ENCODE peak calls at places on chromosome 2, in nine cellular contexts. One of them, this sample, is unnamed.
A peak's percentile ranks its signal among the peaks of the same experiment; 100 is the strongest.

GRCh38 chr2:28403388-28403956 is 10.8 kb downstream of the FOSL2 start:
- DNase-seq in RWPE1: no peak
- DNase-seq in activated naive CD4-positive, alpha-beta T cell treated with anti-CD3 and anti-CD28 coated beads for 36 hours: no peak
- DNase-seq in A549: no peak
- DNase-seq in EH: peak; percentile 23
- DNase-seq in NB4: no peak
- DNase-seq in AML-193: no peak
- DNase-seq in AG10803: no peak
- DNase-seq in activated CD4-positive, alpha-beta T cell treated with anti-CD3 and anti-CD28 coated beads for 1 hour: no peak
- DNase-seq in this sample: no peak

GRCh38 chr2:159035790-159036411 is 67.5 kb downstream of the TANC1 start:
- DNase-seq in RWPE1: peak; percentile 48
- DNase-seq in activated naive CD4-positive, alpha-beta T cell treated with anti-CD3 and anti-CD28 coated beads for 36 hours: peak; percentile 47
- DNase-seq in A549: peak; percentile 64
- DNase-seq in EH: peak; percentile 53
- DNase-seq in NB4: peak; percentile 33
- DNase-seq in AML-193: peak; percentile 3
- DNase-seq in AG10803: peak; percentile 42
- DNase-seq in activated CD4-positive, alpha-beta T cell treated with anti-CD3 and anti-CD28 coated beads for 1 hour: no peak
- DNase-seq in this sample: peak; percentile 71

GRCh38 chr2:172480301-172481218 is 53.2 kb downstream of the ITGA6 start:
- DNase-seq in RWPE1: no peak
- DNase-seq in activated naive CD4-positive, alpha-beta T cell treated with anti-CD3 and anti-CD28 coated beads for 36 hours: no peak
- DNase-seq in A549: no peak
- DNase-seq in EH: peak; percentile 78
- DNase-seq in NB4: peak; percentile 73
- DNase-seq in AML-193: no peak
- DNase-seq in AG10803: peak; percentile 17
- DNase-seq in activated CD4-positive, alpha-beta T cell treated with anti-CD3 and anti-CD28 coated beads for 1 hour: no peak
- DNase-seq in this sample: no peak

GRCh38 chr2:179715196-179715595 is 146.2 kb downstream of the ZNF385B start:
- DNase-seq in RWPE1: no peak
- DNase-seq in activated naive CD4-positive, alpha-beta T cell treated with anti-CD3 and anti-CD28 coated beads for 36 hours: no peak
- DNase-seq in A549: no peak
- DNase-seq in EH: no peak
- DNase-seq in NB4: no peak
- DNase-seq in AML-193: no peak
- DNase-seq in AG10803: no peak
- DNase-seq in activated CD4-positive, alpha-beta T cell treated with anti-CD3 and anti-CD28 coated beads for 1 hour: no peak
- DNase-seq in this sample: no peak

GRCh38 chr2:30765876-30766470 is 41.3 kb downstream of the CAPN13 start:
- DNase-seq in RWPE1: no peak
- DNase-seq in activated naive CD4-positive, alpha-beta T cell treated with anti-CD3 and anti-CD28 coated beads for 36 hours: peak; percentile 10
- DNase-seq in A549: no peak
- DNase-seq in EH: no peak
- DNase-seq in NB4: no peak
- DNase-seq in AML-193: no peak
- DNase-seq in AG10803: no peak
- DNase-seq in activated CD4-positive, alpha-beta T cell treated with anti-CD3 and anti-CD28 coated beads for 1 hour: no peak
- DNase-seq in this sample: no peak

GRCh38 chr2:84924173-84925106 is 19.0 kb downstream of the TMSB10 start:
- DNase-seq in RWPE1: peak; percentile 45
- DNase-seq in activated naive CD4-positive, alpha-beta T cell treated with anti-CD3 and anti-CD28 coated beads for 36 hours: peak; percentile 90
- DNase-seq in A549: peak; percentile 97
- DNase-seq in EH: peak; percentile 46
- DNase-seq in NB4: peak; percentile 57
- DNase-seq in AML-193: no peak
- DNase-seq in AG10803: peak; percentile 78
- DNase-seq in activated CD4-positive, alpha-beta T cell treated with anti-CD3 and anti-CD28 coated beads for 1 hour: no peak
- DNase-seq in this sample: no peak

GRCh38 chr2:65436169-65436824 is 3.9 kb upstream of the SPRED2 start:
- DNase-seq in RWPE1: peak; percentile 89
- DNase-seq in activated naive CD4-positive, alpha-beta T cell treated with anti-CD3 and anti-CD28 coated beads for 36 hours: peak; percentile 52
- DNase-seq in A549: peak; percentile 84
- DNase-seq in EH: peak; percentile 96
- DNase-seq in NB4: peak; percentile 95
- DNase-seq in AML-193: peak; percentile 90
- DNase-seq in AG10803: peak; percentile 98
- DNase-seq in activated CD4-positive, alpha-beta T cell treated with anti-CD3 and anti-CD28 coated beads for 1 hour: peak; percentile 11
- DNase-seq in this sample: no peak

GRCh38 chr2:209864716-209865295 is 93.2 kb downstream of the UNC80 start:
- DNase-seq in RWPE1: no peak
- DNase-seq in activated naive CD4-positive, alpha-beta T cell treated with anti-CD3 and anti-CD28 coated beads for 36 hours: no peak
- DNase-seq in A549: no peak
- DNase-seq in EH: no peak
- DNase-seq in NB4: no peak
- DNase-seq in AML-193: no peak
- DNase-seq in AG10803: no peak
- DNase-seq in activated CD4-positive, alpha-beta T cell treated with anti-CD3 and anti-CD28 coated beads for 1 hour: no peak
- DNase-seq in this sample: no peak

GRCh38 chr2:231159306-231159705 is 34.5 kb upstream of the HTR2B start:
- DNase-seq in RWPE1: no peak
- DNase-seq in activated naive CD4-positive, alpha-beta T cell treated with anti-CD3 and anti-CD28 coated beads for 36 hours: no peak
- DNase-seq in A549: no peak
- DNase-seq in EH: peak; percentile 48
- DNase-seq in NB4: no peak
- DNase-seq in AML-193: no peak
- DNase-seq in AG10803: no peak
- DNase-seq in activated CD4-positive, alpha-beta T cell treated with anti-CD3 and anti-CD28 coated beads for 1 hour: no peak
- DNase-seq in this sample: no peak

GRCh38 chr2:103788346-103788745 is 1026.5 kb downstream of the TMEM182 start:
- DNase-seq in RWPE1: no peak
- DNase-seq in activated naive CD4-positive, alpha-beta T cell treated with anti-CD3 and anti-CD28 coated beads for 36 hours: no peak
- DNase-seq in A549: no peak
- DNase-seq in EH: no peak
- DNase-seq in NB4: no peak
- DNase-seq in AML-193: no peak
- DNase-seq in AG10803: no peak
- DNase-seq in activated CD4-positive, alpha-beta T cell treated with anti-CD3 and anti-CD28 coated beads for 1 hour: no peak
- DNase-seq in this sample: no peak

GRCh38 chr2:174606336-174606735 is 8.7 kb upstream of the WIPF1 start:
- DNase-seq in RWPE1: peak; percentile 76
- DNase-seq in activated naive CD4-positive, alpha-beta T cell treated with anti-CD3 and anti-CD28 coated beads for 36 hours: peak; percentile 72
- DNase-seq in A549: peak; percentile 82
- DNase-seq in EH: peak; percentile 95
- DNase-seq in NB4: no peak
- DNase-seq in AML-193: no peak
- DNase-seq in AG10803: peak; percentile 94
- DNase-seq in activated CD4-positive, alpha-beta T cell treated with anti-CD3 and anti-CD28 coated beads for 1 hour: no peak
- DNase-seq in this sample: no peak

GRCh38 chr2:240341064-240341463 is 94.4 kb upstream of the GPC1 start:
- DNase-seq in RWPE1: no peak
- DNase-seq in activated naive CD4-positive, alpha-beta T cell treated with anti-CD3 and anti-CD28 coated beads for 36 hours: no peak
- DNase-seq in A549: no peak
- DNase-seq in EH: no peak
- DNase-seq in NB4: no peak
- DNase-seq in AML-193: no peak
- DNase-seq in AG10803: no peak
- DNase-seq in activated CD4-positive, alpha-beta T cell treated with anti-CD3 and anti-CD28 coated beads for 1 hour: no peak
- DNase-seq in this sample: no peak

GRCh38 chr2:152497481-152498052 is 162.6 kb downstream of the FMNL2 start:
- DNase-seq in RWPE1: no peak
- DNase-seq in activated naive CD4-positive, alpha-beta T cell treated with anti-CD3 and anti-CD28 coated beads for 36 hours: no peak
- DNase-seq in A549: no peak
- DNase-seq in EH: no peak
- DNase-seq in NB4: no peak
- DNase-seq in AML-193: no peak
- DNase-seq in AG10803: no peak
- DNase-seq in activated CD4-positive, alpha-beta T cell treated with anti-CD3 and anti-CD28 coated beads for 1 hour: no peak
- DNase-seq in this sample: no peak

GRCh38 chr2:209471037-209471436 is 47.2 kb downstream of the MAP2 start:
- DNase-seq in RWPE1: no peak
- DNase-seq in activated naive CD4-positive, alpha-beta T cell treated with anti-CD3 and anti-CD28 coated beads for 36 hours: no peak
- DNase-seq in A549: no peak
- DNase-seq in EH: peak; percentile 42
- DNase-seq in NB4: peak; percentile 48
- DNase-seq in AML-193: no peak
- DNase-seq in AG10803: peak; percentile 17
- DNase-seq in activated CD4-positive, alpha-beta T cell treated with anti-CD3 and anti-CD28 coated beads for 1 hour: no peak
- DNase-seq in this sample: no peak

GRCh38 chr2:69798466-69798908 is 31.0 kb upstream of the GMCL1 start:
- DNase-seq in RWPE1: peak; percentile 23
- DNase-seq in activated naive CD4-positive, alpha-beta T cell treated with anti-CD3 and anti-CD28 coated beads for 36 hours: no peak
- DNase-seq in A549: no peak
- DNase-seq in EH: peak; percentile 63
- DNase-seq in NB4: no peak
- DNase-seq in AML-193: no peak
- DNase-seq in AG10803: peak; percentile 51
- DNase-seq in activated CD4-positive, alpha-beta T cell treated with anti-CD3 and anti-CD28 coated beads for 1 hour: no peak
- DNase-seq in this sample: no peak

GRCh38 chr2:112480540-112481049 is 1.4 kb upstream of the TTL start:
- DNase-seq in RWPE1: no peak
- DNase-seq in activated naive CD4-positive, alpha-beta T cell treated with anti-CD3 and anti-CD28 coated beads for 36 hours: peak; percentile 23
- DNase-seq in A549: peak; percentile 53
- DNase-seq in EH: no peak
- DNase-seq in NB4: no peak
- DNase-seq in AML-193: peak; percentile 21
- DNase-seq in AG10803: no peak
- DNase-seq in activated CD4-positive, alpha-beta T cell treated with anti-CD3 and anti-CD28 coated beads for 1 hour: peak; percentile 9
- DNase-seq in this sample: no peak

GRCh38 chr2:127384529-127384928 is 3.2 kb downstream of the MAP3K2 start:
- DNase-seq in RWPE1: no peak
- DNase-seq in activated naive CD4-positive, alpha-beta T cell treated with anti-CD3 and anti-CD28 coated beads for 36 hours: no peak
- DNase-seq in A549: no peak
- DNase-seq in EH: no peak
- DNase-seq in NB4: no peak
- DNase-seq in AML-193: no peak
- DNase-seq in AG10803: no peak
- DNase-seq in activated CD4-positive, alpha-beta T cell treated with anti-CD3 and anti-CD28 coated beads for 1 hour: no peak
- DNase-seq in this sample: no peak

GRCh38 chr2:67650292-67651133 is 253.4 kb downstream of the ETAA1 start:
- DNase-seq in RWPE1: peak; percentile 74
- DNase-seq in activated naive CD4-positive, alpha-beta T cell treated with anti-CD3 and anti-CD28 coated beads for 36 hours: peak; percentile 19
- DNase-seq in A549: peak; percentile 87
- DNase-seq in EH: peak; percentile 96
- DNase-seq in NB4: peak; percentile 86
- DNase-seq in AML-193: no peak
- DNase-seq in AG10803: peak; percentile 95
- DNase-seq in activated CD4-positive, alpha-beta T cell treated with anti-CD3 and anti-CD28 coated beads for 1 hour: no peak
- DNase-seq in this sample: peak; percentile 58

GRCh38 chr2:72027426-72028161 is 120.1 kb downstream of the CYP26B1 start:
- DNase-seq in RWPE1: peak; percentile 31
- DNase-seq in activated naive CD4-positive, alpha-beta T cell treated with anti-CD3 and anti-CD28 coated beads for 36 hours: no peak
- DNase-seq in A549: no peak
- DNase-seq in EH: no peak
- DNase-seq in NB4: no peak
- DNase-seq in AML-193: no peak
- DNase-seq in AG10803: peak; percentile 8
- DNase-seq in activated CD4-positive, alpha-beta T cell treated with anti-CD3 and anti-CD28 coated beads for 1 hour: no peak
- DNase-seq in this sample: no peak

This sample was measured in NT2/D1.